ENCODE peak calls at places on chromosomes 11 and 22, in five cellular contexts. B is fibroblast of mammary gland; Q is brain microvascular endothelial cell; O is CD4-positive, alpha-beta T cell; X is vagina. M is an unnamed sample.
A peak's percentile ranks its signal among the peaks of the same experiment; 100 is the strongest.

GRCh38 chr11:18064035-18064434 is 18.0 kb upstream of the TPH1 start:
- DNase-seq in O (no peak), X (no peak), Q (no peak), B (no peak), M (no peak)

GRCh38 chr11:118180300-118180703 is 3.9 kb upstream of the SCN2B start:
- DNase-seq in O (no peak), X (no peak), Q (no peak), B (no peak), M (no peak)

GRCh38 chr22:22720724-22721261 is 76.4 kb downstream of the GGTLC2 start:
- DNase-seq in X (no peak), B (peak; percentile 82), Q (no peak), O (no peak), M (peak; percentile 87)

GRCh38 chr11:82903843-82904586 is 2.5 kb downstream of the DDIAS start:
- DNase-seq in Q (no peak), B (no peak), O (no peak), X (no peak), M (no peak)

GRCh38 chr11:80846979-80847378 is 1406.1 kb upstream of the TENM4 start:
- DNase-seq in B (no peak), O (no peak), X (no peak), Q (peak; percentile 24), M (no peak)

GRCh38 chr11:64791781-64792291 is 11.2 kb downstream of the MAP4K2 start:
- DNase-seq in X (no peak), B (no peak), O (no peak), Q (no peak), M (no peak)

GRCh38 chr22:24059121-24059520 is 48.0 kb downstream of the CABIN1 start:
- DNase-seq in B (peak; percentile 99), Q (peak; percentile 87), X (no peak), O (no peak), M (no peak)

GRCh38 chr11:23995891-23996290 is 501.0 kb upstream of the LUZP2 start:
- DNase-seq in X (no peak), Q (peak; percentile 19), O (no peak), B (peak; percentile 12), M (no peak)

GRCh38 chr11:61778920-61779650 is 13.3 kb downstream of the TMEM258 start:
- DNase-seq in O (no peak), X (no peak), B (no peak), Q (no peak), M (no peak)

GRCh38 chr11:121418625-121419114 is 33.4 kb upstream of the SORL1 start:
- DNase-seq in B (no peak), Q (no peak), X (no peak), O (peak; percentile 28), M (peak; percentile 94)

GRCh38 chr11:45369294-45369693 is 83.2 kb upstream of the SYT13 start:
- DNase-seq in B (no peak), Q (no peak), X (no peak), O (no peak), M (no peak)

GRCh38 chr11:107040447-107041444 is 22.5 kb upstream of the GUCY1A2 start:
- DNase-seq in O (no peak), Q (peak; percentile 94), X (no peak), B (peak; percentile 91), M (no peak)

DNA sequence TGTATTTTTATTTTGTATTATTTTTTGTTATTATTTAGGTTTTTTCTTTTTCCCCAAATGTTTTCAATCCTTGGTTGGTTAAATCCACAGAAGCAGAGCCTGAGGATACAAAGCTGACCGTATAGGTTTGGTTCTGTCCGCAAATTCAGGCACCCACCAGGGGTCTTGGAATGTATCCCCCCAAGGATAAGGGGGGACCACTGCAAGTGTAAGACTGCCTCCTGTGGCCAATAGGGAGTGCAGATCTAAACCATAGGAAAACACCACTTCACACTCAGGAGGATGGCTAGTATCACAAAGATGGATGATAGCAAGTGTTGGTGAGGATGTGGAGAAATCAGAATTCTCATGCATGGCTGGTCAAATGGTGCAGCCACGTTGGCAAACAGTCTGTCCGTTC is 20.0 kb downstream of the CPT1A start:
- DNase-seq in Q (no peak), O (no peak), B (no peak), X (no peak), M (no peak)
- TF ChIP-seq CTCF in Q (peak; percentile 43), O (no peak), B (no peak), X (no peak), M (no peak)

DNA sequence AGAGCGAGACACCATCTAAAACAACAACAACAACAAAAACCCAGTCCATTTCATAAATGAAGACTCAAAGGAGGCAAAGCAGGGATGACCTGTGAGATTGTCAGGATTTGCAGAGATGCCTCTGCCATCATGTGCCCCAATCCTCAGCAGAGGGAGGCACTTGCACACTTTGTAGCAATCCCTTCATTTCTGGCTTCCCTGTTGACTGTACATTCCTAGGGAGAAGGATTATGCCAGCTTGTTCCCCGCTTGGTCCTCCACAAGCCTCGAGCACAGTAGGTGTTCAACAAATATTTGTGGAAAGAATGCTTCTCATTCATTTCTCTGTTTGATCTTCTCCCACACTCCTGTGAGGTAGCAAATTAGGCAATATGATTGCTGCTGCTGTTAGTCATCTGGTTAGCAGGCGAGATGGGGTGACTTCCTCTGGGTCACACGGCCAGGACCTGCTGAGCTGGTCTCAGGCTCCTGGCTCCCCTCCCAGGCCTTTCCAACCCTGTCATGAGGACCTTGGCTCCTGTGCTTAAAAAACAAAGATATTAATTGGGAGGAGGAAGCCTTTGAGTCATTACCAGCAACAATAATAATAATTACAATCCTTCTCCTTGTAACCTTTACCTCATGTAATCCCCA is 34.1 kb downstream of the LIF start:
- DNase-seq in O (no peak), B (peak; percentile 98), X (no peak), Q (peak; percentile 94), M (peak; percentile 94)
- TF ChIP-seq CTCF in O (no peak), B (no peak), X (no peak), Q (peak; percentile 26), M (no peak)

GRCh38 chr11:68691402-68691784 is 7.0 kb downstream of the GAL start:
- DNase-seq in B (no peak), O (no peak), Q (no peak), X (no peak), M (no peak)
- TF ChIP-seq CTCF in B (no peak), O (no peak), Q (no peak), X (no peak), M (no peak)

GRCh38 chr11:10454506-10454901 is 560 bp upstream of the AMPD3 start:
- DNase-seq in X (no peak), O (no peak), Q (no peak), B (no peak), M (no peak)

GRCh38 chr11:10451399-10452116 is 3.5 kb upstream of the AMPD3 start:
- DNase-seq in Q (no peak), O (no peak), B (no peak), X (no peak), M (no peak)

GRCh38 chr11:10453261-10453660 is 1.8 kb upstream of the AMPD3 start:
- DNase-seq in X (no peak), B (no peak), O (no peak), Q (no peak), M (no peak)

GRCh38 chr11:10452211-10452767 is 2.8 kb upstream of the AMPD3 start:
- DNase-seq in Q (no peak), B (no peak), O (no peak), X (no peak), M (no peak)

GRCh38 chr11:10450451-10451398 is 4.3 kb upstream of the AMPD3 start:
- DNase-seq in O (peak; percentile 50), Q (no peak), X (no peak), B (no peak), M (no peak)
- TF ChIP-seq CTCF in O (peak; percentile 62), Q (peak; percentile 72), X (peak; percentile 28), B (peak; percentile 18), M (peak; percentile 71)

DNA sequence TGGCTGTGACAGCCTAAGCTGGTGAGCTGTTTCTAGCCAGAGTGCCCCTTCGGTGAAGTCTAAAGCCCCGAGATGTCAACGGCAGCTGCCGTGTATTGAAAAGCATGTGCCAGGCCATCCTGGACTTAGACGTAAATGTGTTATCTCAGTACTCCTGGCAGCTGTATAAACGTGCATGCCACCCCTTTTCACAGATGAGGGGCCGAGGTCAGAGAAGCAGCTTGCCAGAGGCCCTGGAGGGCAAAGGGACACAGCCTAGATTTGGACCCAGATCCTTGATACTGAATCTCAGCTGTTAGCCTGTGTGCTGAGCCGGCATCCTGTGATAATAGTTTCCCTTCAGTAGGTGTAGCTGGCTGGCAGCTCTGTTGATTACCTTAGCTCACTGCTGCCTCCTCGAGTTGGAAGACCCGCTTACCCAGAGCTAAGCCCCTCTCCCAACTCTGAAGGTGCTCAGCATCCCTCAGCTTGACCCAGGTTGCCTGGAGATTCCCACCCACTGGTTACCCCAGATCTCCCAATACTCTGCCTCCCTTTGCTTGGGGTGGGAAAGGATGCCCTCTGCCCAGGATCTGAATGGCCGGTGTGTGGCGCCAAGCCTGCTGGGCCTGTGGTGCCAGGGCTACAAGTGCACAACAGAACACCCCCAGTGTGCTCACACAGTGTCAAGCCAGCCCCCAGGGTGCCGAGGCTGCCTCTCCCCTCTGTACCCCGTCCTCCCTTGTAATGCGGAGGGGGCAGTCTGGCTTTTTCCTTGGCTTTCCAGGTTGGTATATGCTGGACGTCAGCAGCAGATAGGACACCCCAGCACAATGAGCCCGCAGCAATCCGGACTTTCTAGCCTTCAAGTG is 59.8 kb upstream of the WNT7B start:
- DNase-seq in O (peak; percentile 46), B (peak; percentile 39), X (no peak), Q (no peak), M (no peak)
- TF ChIP-seq CTCF in O (peak; percentile 60), B (peak; percentile 5), X (no peak), Q (peak; percentile 44), M (no peak)

M was measured in CD14-positive monocyte.